ENCODE peak calls at places on chromosomes 5 and 9, in seven cellular contexts. X is GM12878, Z is PC-3, R is GM23248, A is trophoblast cell, H is astrocyte, I is H9. L is an unnamed sample.

GRCh38 chr9:2260401-2261306 is 245.5 kb downstream of the SMARCA2 start:
- DNase-seq in I (no peak), X (no peak), R (peak; percentile 88), H (peak; percentile 54), Z (peak; percentile 56), A (peak; percentile 6), L (peak; percentile 74)

GRCh38 chr5:133947431-133947841 is 21.0 kb downstream of the C5orf15 start:
- DNase-seq in A (no peak), R (no peak), I (no peak), X (no peak), H (peak; percentile 62), Z (no peak), L (no peak)

GRCh38 chr5:76074487-76074886 is 8.7 kb upstream of the SV2C start:
- DNase-seq in A (peak; percentile 27), R (no peak), H (no peak), I (peak; percentile 43), X (no peak), Z (peak; percentile 4), L (no peak)

GRCh38 chr9:126471084-126471611 is 142.6 kb upstream of the LMX1B start:
- DNase-seq in A (peak; percentile 40), R (peak; percentile 91), I (no peak), X (peak; percentile 52), H (peak; percentile 51), Z (no peak), L (no peak)

GRCh38 chr5:112333236-112333850 is 85.7 kb downstream of the EPB41L4A start:
- DNase-seq in R (no peak), Z (no peak), I (no peak), A (no peak), X (no peak), H (no peak), L (no peak)

GRCh38 chr9:112094948-112095779 is 79.9 kb downstream of the SUSD1 start:
- DNase-seq in X (no peak), I (no peak), Z (no peak), H (no peak), R (no peak), A (peak; percentile 31), L (no peak)

GRCh38 chr9:92525306-92525705 is 10.5 kb downstream of the ECM2 start:
- DNase-seq in A (peak; percentile 88), I (no peak), Z (peak; percentile 11), R (peak; percentile 45), H (peak; percentile 77), X (no peak), L (no peak)

GRCh38 chr9:69580582-69580945 is 91.6 kb downstream of the APBA1 start:
- DNase-seq in R (no peak), I (no peak), A (no peak), X (no peak), Z (no peak), H (no peak), L (no peak)

GRCh38 chr9:72315089-72315509 is 49.9 kb downstream of the ZFAND5 start:
- DNase-seq in A (no peak), H (peak; percentile 55), R (peak; percentile 67), I (peak; percentile 27), X (no peak), Z (peak; percentile 42), L (peak; percentile 25)

GRCh38 chr9:92635760-92636159 is 34.2 kb downstream of the IPPK start:
- DNase-seq in Z (no peak), I (peak; percentile 17), H (no peak), R (no peak), A (no peak), X (no peak), L (no peak)

GRCh38 chr5:175443514-175444059 is 395 bp downstream of the DRD1 start:
- DNase-seq in A (peak; percentile 11), H (no peak), I (no peak), R (peak; percentile 6), X (no peak), Z (no peak), L (no peak)

GRCh38 chr5:175447571-175447970 is 3.6 kb upstream of the DRD1 start:
- DNase-seq in Z (no peak), X (no peak), A (no peak), R (no peak), I (no peak), H (no peak), L (no peak)

GRCh38 chr5:175448276-175448675 is 4.3 kb upstream of the DRD1 start:
- DNase-seq in H (no peak), A (no peak), X (no peak), I (no peak), Z (no peak), R (no peak), L (peak; percentile 56)

GRCh38 chr5:175444905-175445456 is 999 bp upstream of the DRD1 start:
- DNase-seq in X (no peak), H (no peak), R (no peak), A (peak; percentile 49), Z (no peak), I (no peak), L (no peak)

DNA sequence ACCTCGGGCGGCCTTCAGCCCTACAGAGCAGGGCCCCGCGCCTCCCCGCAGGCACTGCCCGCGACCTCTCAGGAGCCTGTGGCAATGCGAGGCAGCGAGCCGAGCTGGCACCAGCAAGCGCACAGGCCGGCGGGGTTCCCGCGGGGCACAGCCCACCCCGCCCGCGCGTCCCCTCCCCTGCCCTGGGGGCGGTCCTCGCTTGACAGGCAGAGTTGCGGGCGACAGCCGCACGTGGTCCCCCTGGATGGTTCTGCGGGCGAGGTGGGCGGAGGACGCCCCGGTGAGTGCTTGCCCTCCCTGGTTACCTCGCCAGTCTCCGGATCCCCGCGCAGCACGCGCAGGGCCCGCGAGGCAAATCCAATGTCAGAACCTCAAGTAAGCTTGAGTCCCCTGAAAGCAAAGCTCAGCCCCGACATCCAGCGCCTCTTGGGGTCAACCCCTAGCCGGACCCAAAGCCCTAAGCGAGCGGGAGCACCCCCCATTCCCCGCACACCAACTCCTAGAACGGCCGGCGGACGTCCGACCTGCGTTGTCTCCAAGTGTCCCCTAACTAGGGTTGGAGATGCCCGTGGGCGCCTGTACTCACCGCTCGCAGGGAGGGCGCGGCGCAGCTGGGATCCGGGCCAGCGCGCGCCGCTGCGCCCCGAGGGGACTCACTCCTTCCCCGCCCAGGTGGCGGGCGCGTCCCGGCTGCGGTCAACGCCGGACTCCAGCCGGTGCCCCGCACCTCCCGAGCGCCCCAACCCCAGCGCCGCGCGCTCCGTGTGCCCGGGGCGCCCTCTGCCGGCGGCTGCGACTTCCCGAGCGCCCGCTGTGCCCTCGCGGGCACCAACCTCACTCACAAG is at the start of gene DRD1:
- DNase-seq in I (peak; percentile 82), H (peak; percentile 33), R (peak; percentile 59), X (no peak), Z (peak; percentile 40), A (peak; percentile 60), L (peak; percentile 25)
- H3K9ac ChIP-seq in I (no peak within 1 kb of the TSS), H (no peak within 1 kb of the TSS), R (no peak within 1 kb of the TSS), X (no peak within 1 kb of the TSS), Z (no peak within 1 kb of the TSS), A (no peak within 1 kb of the TSS), L (no peak within 1 kb of the TSS)

GRCh38 chr5:103862398-103862797 is 299.8 kb upstream of the NUDT12 start:
- DNase-seq in R (no peak), A (no peak), Z (no peak), H (peak; percentile 60), X (no peak), I (no peak), L (no peak)

GRCh38 chr5:103866169-103866568 is 303.6 kb upstream of the NUDT12 start:
- DNase-seq in R (peak; percentile 3), H (no peak), Z (peak; percentile 50), A (peak; percentile 10), X (no peak), I (no peak), L (no peak)

DNA sequence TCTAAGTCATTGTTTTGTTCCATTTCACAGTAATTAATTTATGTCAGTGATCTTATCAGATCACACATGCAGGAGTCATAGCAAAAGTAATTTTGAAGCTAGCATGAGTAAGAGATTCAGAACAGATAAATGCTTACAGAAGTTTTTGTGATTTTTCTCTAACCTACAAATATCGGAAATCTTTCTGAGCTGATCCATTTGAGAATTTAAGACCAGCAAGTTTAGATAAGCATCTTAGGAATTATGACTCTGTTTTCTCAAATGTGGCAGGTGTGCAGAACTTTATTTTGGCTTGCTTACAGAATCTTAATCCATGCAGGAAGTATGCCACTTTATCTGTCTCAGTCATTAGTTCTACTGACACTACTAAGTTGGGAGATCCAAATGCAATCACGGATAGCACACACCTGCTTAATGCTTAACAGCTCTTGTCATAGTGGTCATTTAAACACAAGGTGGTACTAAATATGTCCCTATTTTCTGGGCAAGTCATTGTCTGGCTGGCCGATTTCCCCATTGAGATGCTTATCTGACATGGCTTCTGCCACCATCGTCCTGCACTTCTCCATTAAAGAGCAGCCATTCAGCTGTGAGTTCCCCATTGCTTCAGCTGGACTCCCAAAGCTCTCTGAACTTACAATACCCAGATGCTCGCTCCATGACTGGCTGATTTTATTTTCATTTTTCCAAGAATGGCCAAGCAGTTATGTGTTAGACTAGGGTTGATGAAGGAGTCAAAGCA is 305.4 kb upstream of the NUDT12 start:
- DNase-seq in R (no peak), A (peak; percentile 81), H (peak; percentile 81), I (no peak), Z (peak; percentile 55), X (no peak), L (peak; percentile 71)
- H2AFZ ChIP-seq in R (no peak overlapping the region), A (no peak overlapping the region), H (no peak overlapping the region), I (no peak overlapping the region), Z (no peak overlapping the region), X (no peak overlapping the region), L (no peak overlapping the region)

GRCh38 chr9:137240321-137240840 is 706 bp upstream of the TUBB4B start:
- DNase-seq in X (no peak), A (peak; percentile 54), R (peak; percentile 92), H (peak; percentile 52), I (no peak), Z (peak; percentile 57), L (peak; percentile 70)
- H3K4me1 ChIP-seq in X (peaks cover 42% of the 10 kb centered on the region), A (peaks cover 16% of the 10 kb centered on the region), R (peaks cover 13% of the 10 kb centered on the region), H (peaks cover 25% of the 10 kb centered on the region), I (peaks cover 3% of the 10 kb centered on the region), Z (peaks cover 37% of the 10 kb centered on the region), L (peaks cover 42% of the 10 kb centered on the region)

GRCh38 chr5:110268283-110268682 is 458.2 kb downstream of the TMEM232 start:
- DNase-seq in A (no peak), H (no peak), R (no peak), Z (no peak), I (no peak), X (no peak), L (no peak)

GRCh38 chr5:110269478-110270142 is 456.9 kb downstream of the TMEM232 start:
- DNase-seq in H (no peak), I (no peak), Z (no peak), R (peak; percentile 28), X (no peak), A (no peak), L (no peak)

GRCh38 chr5:110267714-110268113 is 458.8 kb downstream of the TMEM232 start:
- DNase-seq in I (no peak), X (no peak), Z (no peak), A (no peak), H (no peak), R (no peak), L (no peak)

GRCh38 chr5:110265199-110265598 is 461.3 kb downstream of the TMEM232 start:
- DNase-seq in H (no peak), I (no peak), X (no peak), A (no peak), R (no peak), Z (no peak), L (no peak)

DNA sequence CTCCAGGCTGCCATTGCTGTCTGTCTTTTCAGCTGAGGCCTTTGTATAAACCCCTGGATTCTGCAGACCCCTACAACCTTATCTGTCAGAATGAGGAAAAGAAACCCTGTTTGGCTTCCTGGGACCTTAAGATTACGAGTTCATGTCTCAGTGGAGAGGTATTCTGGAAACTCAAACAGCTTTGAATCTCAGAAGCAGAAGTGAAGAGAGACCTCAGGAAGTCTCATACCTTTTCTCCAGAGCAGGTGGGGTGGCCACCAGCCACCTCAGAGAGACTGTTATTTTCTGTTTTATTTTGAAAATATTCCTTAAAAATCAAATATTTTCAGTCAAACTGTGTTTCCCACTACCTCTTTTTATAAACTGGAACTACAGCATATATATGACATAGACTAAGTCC is 457.5 kb downstream of the TMEM232 start:
- DNase-seq in I (no peak), X (no peak), A (no peak), Z (no peak), R (no peak), H (no peak), L (no peak)
- H3K9ac ChIP-seq in I (no peak overlapping the region), X (no peak overlapping the region), A (no peak overlapping the region), Z (no peak overlapping the region), R (no peak overlapping the region), H (no peak overlapping the region), L (no peak overlapping the region)